ENCODE peak calls at places on chromosomes 13 and 19, in eight cellular contexts. E is suprapubic skin, J is stomach, Z is transverse colon, S is breast epithelium, K is heart left ventricle, V is A549, G is thyroid gland. Y is an unnamed sample.

GRCh38 chr19:5559804-5560133 is 8.0 kb downstream of the TINCR start:
- DNase-seq in Z (no peak), G (no peak), E (no peak), K (no peak), S (no peak), V (no peak), J (no peak), Y (no peak)

GRCh38 chr19:8397291-8397690 is 7.1 kb downstream of the RAB11B start:
- DNase-seq in V (no peak), G (peak), K (no peak), J (no peak), Z (no peak), S (no peak), E (no peak), Y (no peak)

GRCh38 chr19:32407004-32407992 is 1.7 kb downstream of the DPY19L3 start:
- DNase-seq in S (no peak), E (peak), J (peak), G (no peak), V (no peak), Z (peak), K (no peak), Y (no peak)

GRCh38 chr19:38264486-38265212 is at the start of gene SPINT2:
- DNase-seq in K (no peak), V (no peak), G (no peak), J (no peak), Z (no peak), E (peak), S (peak), Y (no peak)

GRCh38 chr13:29472317-29472961 is 123.0 kb downstream of the SLC7A1 start:
- DNase-seq in J (peak), G (peak), V (peak), K (no peak), Z (peak), S (no peak), E (no peak), Y (peak)

GRCh38 chr13:36420437-36420891 is 11.8 kb upstream of the CCNA1 start:
- DNase-seq in Z (peak), S (peak), V (peak), J (peak), E (peak), K (peak), G (peak), Y (peak)

GRCh38 chr13:78650725-78651083 is 8.3 kb downstream of the OBI1 start:
- DNase-seq in S (no peak), J (no peak), V (no peak), Z (no peak), G (no peak), K (no peak), E (no peak), Y (no peak)

GRCh38 chr19:47891923-47892666 is 6.0 kb upstream of the SULT2A1 start:
- DNase-seq in Z (no peak), E (no peak), G (no peak), S (no peak), K (no peak), J (peak), V (no peak), Y (peak)

GRCh38 chr13:99039718-99040280 is 61.9 kb upstream of the DOCK9 start:
- DNase-seq in K (no peak), E (no peak), V (no peak), Z (no peak), S (no peak), G (no peak), J (no peak), Y (no peak)

GRCh38 chr19:7862413-7862951 is 11.7 kb downstream of the PRR36 start:
- DNase-seq in S (peak), J (peak), G (peak), K (no peak), E (peak), V (peak), Z (peak), Y (peak)

GRCh38 chr13:26525528-26525927 is 32.0 kb upstream of the WASF3 start:
- DNase-seq in J (no peak), E (no peak), S (no peak), V (no peak), K (no peak), G (no peak), Z (no peak), Y (no peak)

GRCh38 chr19:14406645-14407331 is 12.4 kb downstream of the DDX39A start:
- DNase-seq in S (no peak), Z (no peak), E (no peak), G (no peak), K (no peak), V (no peak), J (no peak), Y (no peak)

GRCh38 chr19:35673121-35673804 is 6.9 kb downstream of the UPK1A start:
- DNase-seq in E (no peak), Z (peak), G (peak), J (peak), V (peak), S (no peak), K (no peak), Y (peak)

GRCh38 chr19:31418692-31419430 is 69.6 kb upstream of the TSHZ3 start:
- DNase-seq in V (no peak), Z (no peak), S (no peak), E (no peak), G (no peak), K (no peak), J (no peak), Y (no peak)

DNA sequence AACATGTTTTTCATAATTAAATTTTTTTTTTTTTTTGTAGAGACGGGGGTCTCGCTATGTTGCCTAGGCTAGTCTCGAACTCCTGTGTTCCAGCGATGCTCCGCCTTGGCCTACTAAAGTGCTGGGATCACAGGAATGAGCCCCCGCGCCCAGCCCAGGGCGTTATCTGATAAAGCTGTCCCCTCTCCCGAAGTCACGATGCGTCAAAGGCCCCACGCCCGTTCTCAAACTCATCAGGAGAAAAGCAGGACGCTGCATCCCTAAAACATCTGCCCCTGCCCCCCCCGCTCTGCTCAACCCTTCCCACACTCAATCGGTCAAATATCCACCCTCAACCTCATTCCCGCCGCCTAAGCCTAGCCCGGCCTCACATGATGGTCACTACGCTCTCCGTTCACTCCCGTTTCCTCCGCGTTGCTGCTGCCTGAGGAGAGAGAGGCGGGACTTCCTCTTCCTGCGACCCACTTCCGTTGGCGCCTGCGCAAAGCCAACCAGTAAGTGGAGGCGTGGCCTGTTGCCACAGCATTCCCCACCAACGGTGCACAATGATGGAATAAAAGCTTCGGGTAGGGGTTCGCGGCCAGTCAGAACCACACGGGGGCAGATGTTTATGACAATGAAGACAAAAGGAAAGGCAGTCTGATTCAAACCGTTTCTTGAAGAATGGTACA is at the start of gene SNRPD2:
- DNase-seq in S (peak), E (peak), J (peak), Z (peak), G (peak), V (peak), K (peak), Y (peak)
- TF ChIP-seq POLR2A in S (peak), E (peak), J (peak), Z (peak), G (peak), V (peak), K (no peak), Y (peak)

DNA sequence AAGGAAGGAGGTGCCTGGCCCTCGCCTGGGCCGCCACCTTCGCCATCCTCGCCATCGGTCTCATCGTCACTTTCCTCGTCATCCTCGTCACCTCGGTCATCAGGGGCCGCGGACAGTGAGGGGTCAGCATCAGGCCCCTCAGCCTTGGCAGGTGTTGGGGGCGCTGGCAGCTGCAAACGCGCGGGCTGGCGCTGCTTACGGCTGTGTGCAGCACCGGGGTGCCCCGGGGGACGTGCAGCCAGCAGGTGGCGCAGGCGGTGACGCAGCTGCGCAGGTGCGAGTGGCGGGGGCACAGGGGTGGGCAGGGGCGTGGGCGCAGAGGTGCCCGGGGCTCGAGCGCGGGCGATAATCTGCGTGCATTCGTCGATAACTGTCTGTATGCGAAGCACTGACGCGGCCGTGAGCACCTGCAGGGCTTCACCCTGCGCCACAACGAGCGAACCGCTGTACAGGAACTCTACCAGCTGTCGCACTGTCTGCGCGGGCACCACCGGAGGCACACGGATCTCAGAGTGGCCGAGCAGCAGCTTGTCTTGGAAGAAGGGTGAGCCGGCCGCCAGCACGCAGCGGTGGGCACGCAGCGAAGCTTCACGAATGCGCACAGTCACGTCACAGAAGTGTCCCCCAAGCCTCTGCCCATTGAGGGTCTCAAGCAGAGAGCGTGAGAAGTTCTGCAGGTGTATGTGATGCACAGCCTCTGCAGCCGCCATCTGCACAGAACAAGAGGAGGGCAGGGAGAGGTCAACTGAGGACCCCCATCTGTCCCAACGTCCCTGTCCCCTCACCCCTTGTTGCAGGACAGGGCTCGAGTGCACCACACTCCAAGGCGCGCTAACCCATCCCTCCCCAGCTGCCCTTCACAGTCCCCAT is 2.4 kb downstream of the ZBTB45 start:
- DNase-seq in S (no peak), G (no peak), J (no peak), V (no peak), K (no peak), Z (no peak), E (no peak), Y (no peak)
- TF ChIP-seq CTCF in S (no peak), G (no peak), J (no peak), V (peak), K (no peak), Z (no peak), E (no peak), Y (no peak)

GRCh38 chr13:32032780-32033179 is 1.2 kb downstream of the FRY start:
- DNase-seq in J (no peak), V (no peak), Z (no peak), G (no peak), S (no peak), E (no peak), K (no peak), Y (no peak)
- H3K4me3 ChIP-seq in J (no peak), V (no peak), Z (no peak), G (no peak), S (no peak), E (no peak), K (no peak), Y (no peak)

DNA sequence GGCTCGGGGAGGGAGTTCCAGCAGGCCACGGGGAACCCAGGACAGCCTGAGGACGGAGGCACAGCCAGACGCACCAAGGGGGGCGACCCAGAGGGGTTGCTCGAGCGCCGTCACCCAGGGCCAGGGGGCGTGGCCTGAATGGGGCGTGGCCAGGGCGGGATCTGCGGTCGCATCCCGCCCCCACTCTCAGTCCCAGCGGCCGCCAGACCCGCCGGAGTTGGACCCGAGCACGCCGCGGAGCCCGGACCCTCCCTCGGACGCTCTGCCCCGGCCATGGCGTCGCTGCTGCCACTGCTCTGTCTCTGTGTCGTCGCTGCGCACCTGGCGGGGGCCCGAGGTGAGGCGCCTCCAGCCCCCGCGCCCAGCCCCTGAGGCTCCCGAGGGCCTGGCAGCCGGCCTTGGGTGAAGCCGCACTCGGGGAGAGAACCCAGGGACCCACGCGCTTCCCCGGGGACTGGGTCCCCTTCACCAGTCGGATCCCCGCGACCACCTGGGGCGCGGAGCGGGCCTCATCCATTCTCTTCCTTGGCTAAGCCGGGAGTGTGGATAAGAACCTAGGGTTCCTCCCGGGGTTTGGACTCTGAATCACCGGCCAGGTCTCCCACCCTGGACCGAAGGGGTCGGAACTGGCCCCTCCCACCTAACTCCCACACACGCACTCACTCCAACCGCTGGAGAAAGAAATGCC is at the start of gene CILP2:
- DNase-seq in Z (peak), J (peak), V (no peak), S (no peak), E (no peak), G (peak), K (no peak), Y (peak)
- TF ChIP-seq POLR2A in Z (no peak), J (no peak), V (no peak), S (no peak), E (no peak), G (peak), K (no peak), Y (no peak)

DNA sequence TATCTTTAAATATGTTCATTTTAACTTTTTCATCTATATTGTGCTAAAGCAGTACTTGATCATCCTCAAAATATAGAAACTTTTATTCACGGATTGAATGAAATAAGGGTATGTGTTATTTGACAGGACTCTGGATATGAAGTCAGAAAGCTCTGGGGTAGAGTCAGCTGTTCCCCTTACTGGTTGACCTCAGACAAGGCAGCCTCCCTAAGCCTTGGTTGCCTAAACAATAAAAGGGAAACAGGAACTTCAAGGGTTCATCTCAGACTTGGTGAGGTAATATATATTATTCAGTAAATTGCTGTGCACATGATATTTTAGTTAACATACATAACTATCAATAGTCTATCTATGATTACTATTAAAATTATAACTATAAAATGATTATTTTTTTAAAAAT is 13.6 kb downstream of the POLR1D start:
- DNase-seq in E (no peak), J (no peak), S (no peak), V (no peak), K (no peak), G (no peak), Z (no peak), Y (no peak)
- TF ChIP-seq CTCF in E (no peak), J (no peak), S (no peak), V (no peak), K (no peak), G (no peak), Z (no peak), Y (no peak)

DNA sequence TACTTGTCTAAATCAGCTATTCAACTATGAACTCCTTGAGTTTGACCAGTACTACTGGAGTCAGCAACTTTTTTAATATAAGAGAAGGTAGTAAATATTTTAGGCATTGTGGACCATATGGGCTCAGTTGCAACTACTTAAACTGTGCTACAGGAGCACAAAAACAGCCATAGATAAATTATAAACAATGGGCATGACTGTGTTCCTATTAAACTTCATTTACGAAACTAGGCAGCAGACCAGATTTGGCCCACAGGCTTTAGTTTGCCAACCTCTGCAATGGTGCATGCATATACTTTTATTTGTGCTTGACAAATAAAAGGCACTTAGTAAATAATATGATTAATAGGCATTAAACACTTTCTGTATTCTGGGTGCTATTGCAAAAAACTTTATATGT is 7.6 kb downstream of the FNDC3A start:
- DNase-seq in G (no peak), S (no peak), Z (no peak), J (peak), V (no peak), E (no peak), K (no peak), Y (no peak)
- H3K4me3 ChIP-seq in G (no peak), S (no peak), Z (no peak), J (no peak), V (no peak), E (no peak), K (no peak), Y (no peak)